ENCODE peak calls at places on chromosomes 13 and 19, in ten cellular contexts. A is cardiac muscle cell, G is HL-60, W is WERI-Rb-1, U is left ventricle myocardium inferior, O is heart right ventricle, Z is colonic mucosa, H is hepatocyte, E is upper lobe of right lung, D is tibial artery. J is an unnamed sample.

GRCh38 chr19:55220525-55220924 is 8.0 kb downstream of the TMEM86B start:
- DNase-seq in G (no peak), H (peak), U (no peak), Z (no peak), O (no peak), W (no peak), A (peak), D (no peak), E (no peak), J (no peak)

GRCh38 chr19:8257052-8257443 is 47.9 kb downstream of the CERS4 start:
- DNase-seq in G (no peak), O (no peak), D (no peak), A (no peak), H (peak), E (no peak), U (no peak), Z (no peak), W (peak), J (no peak)

GRCh38 chr19:14477417-14478112 is 2.4 kb upstream of the PTGER1 start:
- DNase-seq in G (no peak), U (no peak), H (no peak), Z (no peak), E (no peak), W (no peak), A (no peak), O (peak), D (no peak), J (no peak)

GRCh38 chr19:31890230-31890629 is 455.2 kb upstream of the ZNF507 start:
- DNase-seq in W (no peak), E (no peak), O (no peak), U (no peak), Z (no peak), A (no peak), G (no peak), H (no peak), D (no peak), J (no peak)

GRCh38 chr13:37475151-37475550 is 123.4 kb downstream of the POSTN start:
- DNase-seq in Z (no peak), H (no peak), A (no peak), G (no peak), E (no peak), W (no peak), U (no peak), D (no peak), O (no peak), J (no peak)

GRCh38 chr19:55620410-55620809 is 4.0 kb downstream of the ZNF784 start:
- DNase-seq in G (peak), Z (no peak), U (no peak), H (no peak), O (no peak), D (no peak), A (no peak), E (no peak), W (no peak), J (no peak)

GRCh38 chr19:19661675-19662251 is 1.7 kb downstream of the ATP13A1 start:
- DNase-seq in O (no peak), D (no peak), Z (no peak), U (no peak), W (peak), H (no peak), E (no peak), A (no peak), G (peak), J (peak)

GRCh38 chr13:100338265-100338664 is 249.4 kb downstream of the PCCA start:
- DNase-seq in G (no peak), O (no peak), E (no peak), U (no peak), H (no peak), D (no peak), A (no peak), Z (no peak), W (no peak), J (no peak)

GRCh38 chr19:6639439-6639838 is 30.5 kb downstream of the TNFSF14 start:
- DNase-seq in H (no peak), G (no peak), O (no peak), D (no peak), E (no peak), Z (no peak), A (no peak), W (no peak), U (no peak), J (no peak)

GRCh38 chr13:77105051-77105450 is 78.1 kb upstream of the FBXL3 start:
- DNase-seq in H (no peak), Z (no peak), O (no peak), A (no peak), E (no peak), U (no peak), G (no peak), D (no peak), W (no peak), J (no peak)

GRCh38 chr13:61146158-61146557 is 269.5 kb downstream of the PCDH20 start:
- DNase-seq in W (no peak), D (no peak), U (no peak), Z (no peak), G (no peak), H (no peak), E (no peak), O (no peak), A (no peak), J (no peak)

GRCh38 chr13:95100525-95101121 is 200.6 kb downstream of the ABCC4 start:
- DNase-seq in A (no peak), Z (no peak), O (no peak), H (no peak), G (no peak), E (no peak), W (no peak), D (no peak), U (no peak), J (no peak)

GRCh38 chr13:20191902-20192469 is 752 bp downstream of the GJB2 start:
- DNase-seq in A (no peak), Z (peak), O (no peak), G (peak), E (no peak), U (no peak), D (no peak), W (no peak), H (peak), J (no peak)

GRCh38 chr19:31140717-31141116 is 208.5 kb downstream of the TSHZ3 start:
- DNase-seq in D (no peak), W (no peak), E (no peak), A (no peak), U (no peak), Z (no peak), O (no peak), G (no peak), H (no peak), J (no peak)

GRCh38 chr13:107209811-107210210 is 641.9 kb upstream of the ARGLU1 start:
- DNase-seq in W (no peak), E (no peak), Z (no peak), A (no peak), D (no peak), O (no peak), G (no peak), H (no peak), U (no peak), J (no peak)

GRCh38 chr13:20006206-20006605 is 47.7 kb downstream of the ZMYM2 start:
- DNase-seq in E (no peak), D (no peak), A (no peak), G (no peak), O (no peak), Z (no peak), U (no peak), H (no peak), W (no peak), J (no peak)

GRCh38 chr13:50467156-50467814 is 376.2 kb downstream of the DLEU7 start:
- DNase-seq in E (no peak), Z (no peak), G (no peak), D (no peak), O (no peak), U (no peak), W (no peak), H (no peak), A (peak), J (no peak)

GRCh38 chr19:31257025-31257424 is 92.2 kb downstream of the TSHZ3 start:
- DNase-seq in A (no peak), D (peak), H (no peak), Z (no peak), O (no peak), W (no peak), U (no peak), E (no peak), G (no peak), J (no peak)

GRCh38 chr19:50720921-50721291 is 1.3 kb upstream of the SHANK1 start:
- DNase-seq in Z (no peak), U (no peak), H (no peak), E (no peak), G (peak), A (no peak), O (no peak), W (no peak), D (no peak), J (no peak)

GRCh38 chr13:39105110-39105509 is 66.9 kb downstream of the NHLRC3 start:
- DNase-seq in G (no peak), O (no peak), Z (peak), E (no peak), W (peak), U (no peak), D (no peak), H (no peak), A (peak), J (no peak)

GRCh38 chr19:39098365-39099269 is 14.4 kb downstream of the ACP7 start:
- DNase-seq in U (no peak), D (no peak), G (no peak), Z (no peak), O (no peak), W (no peak), A (no peak), E (no peak), H (no peak), J (no peak)

GRCh38 chr13:107834268-107834667 is 381.1 kb downstream of the LIG4 start:
- DNase-seq in D (no peak), Z (no peak), H (no peak), G (no peak), W (no peak), A (no peak), O (no peak), U (no peak), E (no peak), J (no peak)

GRCh38 chr13:51380269-51380668 is 40.8 kb downstream of the SERPINE3 start:
- DNase-seq in A (no peak), O (no peak), W (no peak), H (no peak), E (no peak), Z (no peak), D (no peak), U (no peak), G (no peak), J (no peak)

GRCh38 chr19:46416077-46416709 is 2.8 kb upstream of the CCDC8 start:
- DNase-seq in U (peak), D (peak), G (no peak), Z (peak), H (peak), E (peak), W (peak), A (peak), O (peak), J (peak)

GRCh38 chr13:104318121-104318520 is 1251.9 kb upstream of the SLC10A2 start:
- DNase-seq in E (no peak), G (no peak), U (no peak), Z (no peak), W (peak), A (peak), H (peak), D (no peak), O (no peak), J (no peak)

GRCh38 chr19:7211191-7211988 is 82.8 kb downstream of the INSR start:
- DNase-seq in H (peak), U (peak), O (peak), Z (no peak), A (peak), G (no peak), E (no peak), W (no peak), D (peak), J (peak)

GRCh38 chr19:45506246-45506990 is 861 bp upstream of the VASP start:
- DNase-seq in D (peak), G (peak), Z (peak), W (peak), O (peak), H (peak), A (peak), U (peak), E (peak), J (peak)

GRCh38 chr13:66635526-66635925 is 594.6 kb downstream of the PCDH9 start:
- DNase-seq in A (no peak), Z (no peak), O (no peak), W (no peak), H (no peak), D (no peak), U (no peak), E (no peak), G (no peak), J (no peak)

GRCh38 chr19:46919324-46919723 is 58.5 kb downstream of the ARHGAP35 start:
- DNase-seq in W (no peak), G (no peak), H (no peak), U (no peak), A (no peak), D (no peak), Z (no peak), O (no peak), E (no peak), J (no peak)

GRCh38 chr13:43304449-43304848 is 281.1 kb downstream of the DNAJC15 start:
- DNase-seq in O (no peak), Z (no peak), A (no peak), U (no peak), E (no peak), H (no peak), D (no peak), W (no peak), G (no peak), J (no peak)
- H3K27ac ChIP-seq in O (no peak), Z (no peak), A (no peak), U (no peak), E (no peak), H (no peak), D (no peak), W (no peak), G (no peak), J (no peak)

GRCh38 chr13:26515721-26516120 is 41.8 kb upstream of the WASF3 start:
- DNase-seq in A (no peak), O (no peak), W (no peak), Z (no peak), H (no peak), G (no peak), U (no peak), D (no peak), E (no peak), J (no peak)

GRCh38 chr13:26517931-26518330 is 39.6 kb upstream of the WASF3 start:
- DNase-seq in E (no peak), Z (no peak), G (no peak), H (no peak), O (no peak), W (no peak), U (no peak), A (no peak), D (no peak), J (no peak)

GRCh38 chr13:26509491-26509890 is 48.0 kb upstream of the WASF3 start:
- DNase-seq in D (no peak), Z (no peak), W (no peak), A (no peak), O (no peak), H (no peak), U (no peak), G (no peak), E (no peak), J (no peak)

GRCh38 chr13:26518433-26519084 is 38.9 kb upstream of the WASF3 start:
- DNase-seq in W (peak), H (no peak), U (no peak), D (no peak), E (no peak), Z (no peak), A (no peak), O (no peak), G (no peak), J (no peak)

DNA sequence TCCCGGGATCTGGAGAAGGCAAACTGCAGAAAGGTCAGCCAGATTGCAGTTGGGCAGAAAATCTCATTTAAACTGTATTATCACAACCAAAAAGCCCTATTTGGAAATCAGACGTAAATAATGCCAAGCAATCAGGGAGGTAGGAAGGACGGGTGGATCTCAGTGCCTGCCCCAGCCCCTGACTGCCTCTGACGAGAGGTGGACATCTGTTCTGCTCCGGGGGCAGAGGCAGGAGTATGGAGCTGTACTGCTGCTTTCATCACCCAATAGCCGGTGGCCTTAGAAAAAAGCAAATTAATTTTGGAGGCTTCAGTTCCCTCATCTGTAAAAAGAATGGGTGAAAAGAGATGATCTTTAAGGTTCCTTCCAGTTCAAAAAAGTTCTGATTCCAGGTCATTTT is 43.6 kb upstream of the WASF3 start:
- DNase-seq in U (no peak), E (no peak), O (no peak), D (no peak), W (peak), G (no peak), H (no peak), Z (no peak), A (no peak), J (no peak)
- H3K4me3 ChIP-seq in U (no peak), E (no peak), O (no peak), D (no peak), W (no peak), G (no peak), H (no peak), Z (no peak), A (no peak), J (no peak)

GRCh38 chr19:17328517-17329060 is 6.1 kb downstream of the ANO8 start:
- DNase-seq in D (no peak), Z (no peak), O (no peak), A (no peak), E (no peak), G (no peak), W (no peak), H (peak), U (no peak), J (no peak)
- H3K27ac ChIP-seq in D (peak), Z (peak), O (no peak), A (no peak), E (peak), G (no peak), W (no peak), H (peak), U (no peak), J (peak)

GRCh38 chr13:109273326-109273751 is 513.0 kb downstream of the IRS2 start:
- DNase-seq in H (no peak), W (no peak), Z (no peak), U (no peak), G (no peak), O (no peak), E (no peak), A (no peak), D (no peak), J (no peak)
- H3K4me3 ChIP-seq in H (no peak), W (no peak), Z (no peak), U (no peak), G (no peak), O (no peak), E (no peak), A (no peak), D (no peak), J (no peak)

GRCh38 chr13:101707659-101708058 is 255.2 kb downstream of the ITGBL1 start:
- DNase-seq in W (no peak), G (no peak), E (no peak), A (no peak), D (no peak), H (no peak), O (no peak), Z (no peak), U (no peak), J (no peak)

GRCh38 chr13:101706651-101707050 is 254.2 kb downstream of the ITGBL1 start:
- DNase-seq in W (no peak), Z (no peak), G (peak), E (no peak), D (no peak), U (no peak), A (no peak), O (no peak), H (peak), J (no peak)

GRCh38 chr13:101711307-101712025 is 259.0 kb downstream of the ITGBL1 start:
- DNase-seq in W (no peak), H (no peak), U (peak), G (no peak), E (no peak), D (no peak), O (no peak), A (no peak), Z (no peak), J (no peak)

GRCh38 chr13:101709952-101710351 is 257.5 kb downstream of the ITGBL1 start:
- DNase-seq in U (no peak), O (no peak), H (no peak), D (no peak), Z (no peak), W (no peak), G (no peak), A (no peak), E (no peak), J (no peak)

DNA sequence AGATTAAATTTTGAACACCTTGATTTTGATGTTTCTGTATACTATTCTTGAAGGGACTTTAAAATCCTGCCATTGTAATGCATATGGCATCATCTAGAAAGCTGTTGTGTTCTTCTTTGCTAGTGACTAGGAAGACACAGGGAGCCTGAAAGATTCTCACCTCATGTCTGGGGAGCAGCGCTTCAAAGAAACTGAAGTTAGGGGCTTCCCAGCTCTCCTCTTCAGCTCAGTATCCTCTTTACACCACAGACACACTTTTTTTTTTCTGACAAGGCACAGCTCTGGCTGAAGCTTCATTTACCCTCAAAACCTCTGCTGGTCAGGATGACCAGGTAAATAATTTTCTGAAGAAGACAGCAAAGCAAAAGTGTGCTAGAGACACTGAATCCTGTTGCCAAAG is 255.6 kb downstream of the ITGBL1 start:
- DNase-seq in U (no peak), G (no peak), O (no peak), Z (no peak), E (no peak), H (no peak), D (no peak), W (no peak), A (no peak), J (no peak)
- H3K27ac ChIP-seq in U (no peak), G (no peak), O (no peak), Z (no peak), E (no peak), H (no peak), D (no peak), W (no peak), A (no peak), J (no peak)